ENCODE peak calls at places on chromosome 21, in nine cellular contexts. I is WTC11; R is COR-L47; L is AG04450; P is HT1080; B is CD8-positive, alpha-beta T cell; J is activated CD4-positive, alpha-beta T cell treated with anti-CD3 and anti-CD28 coated beads for 24 hours; S is NCI-H82; M is NCI-H1694. U is an unnamed sample.

GRCh38 chr21:42621828-42622199 is 31.6 kb upstream of the PDE9A start:
- DNase-seq in S (no peak), J (no peak), B (no peak), I (no peak), M (no peak), P (no peak), L (no peak), R (no peak), U (peak)

GRCh38 chr21:39915881-39916280 is 48.6 kb downstream of the PCP4 start:
- DNase-seq in L (no peak), J (no peak), S (no peak), R (no peak), I (no peak), B (no peak), M (no peak), P (no peak), U (no peak)

GRCh38 chr21:16315223-16315622 is 585.4 kb downstream of the USP25 start:
- DNase-seq in M (no peak), L (no peak), B (no peak), R (no peak), I (no peak), J (no peak), S (no peak), P (no peak), U (no peak)

GRCh38 chr21:21290751-21291150 is 292.5 kb downstream of the NCAM2 start:
- DNase-seq in I (no peak), M (no peak), L (no peak), B (no peak), P (no peak), R (no peak), S (no peak), J (no peak), U (no peak)

GRCh38 chr21:42411197-42411869 is 7.6 kb downstream of the UBASH3A start:
- DNase-seq in R (no peak), I (peak), L (no peak), M (peak), B (no peak), P (no peak), S (peak), J (no peak), U (no peak)

GRCh38 chr21:45299026-45299863 is 11.6 kb upstream of the POFUT2 start:
- DNase-seq in S (no peak), L (no peak), I (no peak), M (no peak), B (peak), P (no peak), R (no peak), J (no peak), U (no peak)

GRCh38 chr21:42389449-42389835 is 6.4 kb downstream of the TMPRSS3 start:
- DNase-seq in J (no peak), B (no peak), M (no peak), S (no peak), P (no peak), L (no peak), I (peak), R (peak), U (no peak)

GRCh38 chr21:34576043-34576466 is 38.9 kb downstream of the RCAN1 start:
- DNase-seq in B (no peak), R (no peak), L (no peak), P (no peak), I (no peak), J (no peak), S (no peak), M (no peak), U (no peak)

GRCh38 chr21:35527358-35527757 is 478.3 kb upstream of the RUNX1 start:
- DNase-seq in I (no peak), M (no peak), B (no peak), J (no peak), P (no peak), R (no peak), L (no peak), S (no peak), U (no peak)

GRCh38 chr21:16002872-16003466 is 273.2 kb downstream of the USP25 start:
- DNase-seq in B (no peak), I (no peak), P (no peak), J (no peak), L (no peak), S (no peak), M (no peak), R (no peak), U (no peak)

U was measured in nephron progenitor cell.